ENCODE peak calls at places on chromosomes 13 and 19, in four cellular contexts. G is epithelial cell of esophagus, S is foreskin fibroblast, L is AG04450. B is an unnamed sample.

GRCh38 chr13:65836066-65836465 is 1394.1 kb downstream of the PCDH9 start:
- DNase-seq in L (no peak), S (peak; percentile 7), G (peak; percentile 3), B (no peak)

GRCh38 chr13:101424381-101425155 is 8.3 kb upstream of the NALCN start:
- DNase-seq in L (peak; percentile 4), G (no peak), S (peak; percentile 77), B (no peak)

GRCh38 chr19:45161715-45162463 is 1.1 kb upstream of the NKPD1 start:
- DNase-seq in L (no peak), S (peak; percentile 68), G (no peak), B (peak; percentile 75)

GRCh38 chr13:91247768-91248167 is 99.7 kb upstream of the MIR17HG start:
- DNase-seq in S (no peak), G (peak; percentile 7), L (no peak), B (no peak)

GRCh38 chr13:109110159-109110558 is 480.7 kb downstream of the MYO16 start:
- DNase-seq in G (no peak), S (no peak), L (no peak), B (no peak)

GRCh38 chr19:38100589-38100988 is 123.4 kb downstream of the DPF1 start:
- DNase-seq in L (no peak), G (no peak), S (no peak), B (no peak)

GRCh38 chr13:98349731-98350305 is 172.7 kb upstream of the RNF113B start:
- DNase-seq in G (no peak), S (no peak), L (no peak), B (no peak)

GRCh38 chr19:54191671-54192453 is 754 bp downstream of the TSEN34 start:
- DNase-seq in S (no peak), L (no peak), G (peak; percentile 32), B (no peak)

GRCh38 chr19:56301152-56301551 is 13.5 kb downstream of the ZSCAN5A start:
- DNase-seq in G (peak; percentile 9), S (no peak), L (no peak), B (no peak)

GRCh38 chr13:30108913-30109237 is 198.5 kb downstream of the KATNAL1 start:
- DNase-seq in G (peak; percentile 99), S (no peak), L (no peak), B (no peak)

GRCh38 chr13:28161370-28161769 is 23.0 kb downstream of the PAN3 start:
- DNase-seq in L (no peak), G (peak; percentile 38), S (peak; percentile 12), B (no peak)

GRCh38 chr13:21243045-21243842 is 66.8 kb downstream of the MRPL57 start:
- DNase-seq in G (peak; percentile 11), S (peak; percentile 18), L (no peak), B (no peak)

GRCh38 chr13:32735859-32736258 is 149.6 kb downstream of the PDS5B start:
- DNase-seq in S (no peak), G (no peak), L (no peak), B (no peak)

GRCh38 chr19:31351212-31352193 is 2.3 kb upstream of the TSHZ3 start:
- DNase-seq in L (no peak), S (peak; percentile 82), G (peak; percentile 79), B (no peak)

GRCh38 chr13:23159205-23159586 is 21.6 kb upstream of the SGCG start:
- DNase-seq in G (peak; percentile 46), S (peak; percentile 67), L (no peak), B (peak; percentile 69)

GRCh38 chr19:51166846-51167490 is 24.9 kb downstream of the SIGLEC7 start:
- DNase-seq in L (no peak), S (no peak), G (no peak), B (no peak)

GRCh38 chr13:72637561-72637960 is 89.9 kb downstream of the MZT1 start:
- DNase-seq in G (peak; percentile 60), S (no peak), L (no peak), B (no peak)

GRCh38 chr19:14528419-14529253 is 758 bp upstream of the TECR start:
- DNase-seq in G (no peak), S (no peak), L (no peak), B (no peak)

GRCh38 chr19:44530777-44531176 is 1.3 kb upstream of the CEACAM20 start:
- DNase-seq in S (peak; percentile 7), G (peak; percentile 21), L (no peak), B (no peak)

GRCh38 chr13:50387124-50387581 is 371.9 kb downstream of the KCNRG start:
- DNase-seq in S (peak; percentile 30), G (peak; percentile 55), L (no peak), B (no peak)

GRCh38 chr19:14115761-14116160 is 1.8 kb downstream of the PRKACA start:
- DNase-seq in S (no peak), G (no peak), L (no peak), B (no peak)

GRCh38 chr13:23847545-23847944 is 41.7 kb downstream of the MIPEP start:
- DNase-seq in L (no peak), S (no peak), G (no peak), B (no peak)

GRCh38 chr19:35458821-35459391 is 10.8 kb downstream of the FFAR2 start:
- DNase-seq in L (no peak), G (no peak), S (no peak), B (no peak)

GRCh38 chr19:51339687-51340656 is 2.0 kb downstream of the VSIG10L start:
- DNase-seq in L (peak; percentile 91), G (peak; percentile 99), S (peak; percentile 99), B (peak; percentile 91)

GRCh38 chr13:25310891-25311290 is 9.5 kb downstream of the NUP58 start:
- DNase-seq in S (no peak), G (no peak), L (no peak), B (no peak)

GRCh38 chr13:45554604-45555109 is 60.9 kb downstream of the ERICH6B start:
- DNase-seq in G (no peak), L (no peak), S (no peak), B (no peak)
- TF ChIP-seq CTCF in G (no peak), L (no peak), S (no peak), B (no peak)

DNA sequence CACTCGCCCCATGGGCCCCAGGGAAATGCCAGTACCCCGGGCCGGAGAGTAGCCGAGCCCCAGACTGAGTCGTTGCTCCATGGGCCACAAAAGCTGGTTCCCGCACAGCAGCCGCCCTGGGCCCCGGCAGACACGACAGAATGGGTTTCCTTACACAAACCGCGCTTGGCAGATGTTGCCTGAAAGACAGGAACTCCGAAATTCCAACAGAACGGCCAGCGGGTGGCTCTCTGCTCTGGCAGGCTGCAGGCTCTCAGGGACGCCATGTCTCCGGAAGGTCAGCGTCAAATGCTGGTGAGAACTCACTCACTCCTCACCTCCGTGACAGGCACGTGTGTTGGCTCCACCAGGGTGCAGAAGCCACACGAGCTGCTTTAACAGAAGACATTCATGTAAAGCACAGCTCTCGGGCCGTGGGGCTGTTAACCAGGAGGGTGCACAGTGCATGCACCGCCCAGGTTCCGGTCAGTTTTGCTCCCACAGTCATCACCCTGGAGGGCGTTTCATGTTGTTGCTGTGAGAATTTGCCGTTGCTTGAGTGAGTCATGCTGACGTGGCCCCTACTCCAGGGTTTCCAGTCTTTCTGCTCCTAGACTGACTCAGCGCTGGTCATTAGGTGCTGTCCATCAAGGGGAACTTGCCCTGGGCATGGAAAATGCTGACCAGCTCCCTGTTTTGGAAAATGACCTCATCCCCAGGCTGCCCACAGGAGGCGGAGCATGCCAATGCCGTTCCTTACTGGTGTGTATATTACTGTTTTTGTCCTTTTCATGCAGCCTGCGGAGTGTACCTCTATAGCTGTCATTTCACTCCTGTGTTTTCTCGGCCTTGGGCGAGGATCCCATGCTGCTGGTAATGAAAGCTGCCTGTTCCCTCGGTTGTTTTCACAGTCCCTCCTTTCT is 44.8 kb downstream of the ANKRD10 start:
- DNase-seq in G (peak; percentile 100), L (peak; percentile 99), S (peak; percentile 100), B (no peak)
- TF ChIP-seq CTCF in G (peak; percentile 5), L (no peak), S (no peak), B (no peak)

GRCh38 chr13:26658972-26659371 is 101.5 kb downstream of the WASF3 start:
- DNase-seq in L (no peak), S (no peak), G (no peak), B (no peak)

GRCh38 chr13:26660185-26660584 is 100.4 kb downstream of the GPR12 start:
- DNase-seq in S (no peak), L (no peak), G (no peak), B (no peak)

GRCh38 chr13:26658491-26658890 is 101.0 kb downstream of the WASF3 start:
- DNase-seq in L (no peak), G (no peak), S (peak; percentile 35), B (no peak)

GRCh38 chr13:26653842-26654241 is 96.4 kb downstream of the WASF3 start:
- DNase-seq in G (no peak), S (no peak), L (no peak), B (no peak)

DNA sequence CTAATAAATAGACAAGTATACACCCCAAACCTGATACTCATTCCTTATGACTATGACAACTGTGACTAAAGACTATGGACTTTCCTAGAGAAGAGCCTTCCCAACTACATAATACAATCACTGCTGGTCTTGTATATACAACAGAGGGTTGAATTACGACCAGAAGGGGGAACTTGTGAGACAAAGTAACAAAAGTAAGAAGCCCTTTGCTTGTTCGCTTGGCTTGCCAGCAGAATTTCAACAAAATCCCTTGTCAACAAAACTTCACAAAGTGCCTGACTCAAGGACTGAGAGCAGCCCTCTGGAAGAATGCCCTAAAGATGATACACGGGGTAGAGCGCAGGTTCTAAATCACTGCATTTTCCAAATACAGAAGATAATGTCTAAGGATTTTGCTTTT is 99.4 kb downstream of the WASF3 start:
- DNase-seq in G (peak; percentile 53), S (peak; percentile 74), L (peak; percentile 68), B (no peak)
- TF ChIP-seq CTCF in G (peak; percentile 12), S (peak; percentile 19), L (peak; percentile 66), B (peak; percentile 28)

DNA sequence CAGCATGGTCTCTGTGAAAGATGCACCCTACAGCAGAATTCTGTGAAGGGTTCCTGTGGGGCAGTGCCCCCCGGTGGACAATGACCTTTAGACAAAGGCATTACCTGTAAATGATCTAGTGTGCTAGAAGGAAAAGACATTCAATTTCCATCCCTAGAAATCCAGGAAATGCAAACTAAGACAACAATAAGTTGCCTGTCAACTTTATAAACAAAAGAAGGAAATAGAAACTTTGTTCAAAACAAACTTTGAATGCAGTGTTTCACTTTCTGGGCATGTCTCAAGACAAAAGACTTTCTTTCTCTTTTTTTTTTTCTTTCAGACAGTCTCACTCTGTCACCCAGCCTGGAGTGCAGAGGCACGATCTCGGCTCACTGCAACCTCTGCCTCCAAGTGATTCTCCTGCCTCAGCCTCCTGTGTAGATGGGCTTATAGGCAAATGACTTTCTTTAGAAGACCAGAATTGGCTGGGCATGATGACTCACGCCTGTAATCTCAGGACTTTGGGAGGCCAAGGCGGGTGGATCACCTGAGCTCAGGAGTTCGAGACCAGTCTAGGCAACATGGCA is 15.5 kb downstream of the TEX101 start:
- DNase-seq in S (no peak), L (no peak), G (peak; percentile 12), B (no peak)
- TF ChIP-seq CTCF in S (peak; percentile 8), L (no peak), G (no peak), B (peak; percentile 30)

B was measured in neural crest cell.